ENCODE peak calls at places on chromosomes 2 and 18, in six cellular contexts. Y is tibial nerve, X is mammary epithelial cell, B is adrenal gland, R is psoas muscle, S is HCT116. K is an unnamed sample.

GRCh38 chr2:138502253-138503086 is 900 bp downstream of the SPOPL start:
- DNase-seq in Y (peak; percentile 6), X (peak; percentile 55), B (peak; percentile 22), R (no peak), S (no peak), K (peak; percentile 24)

GRCh38 chr18:30727849-30728248 is 314.7 kb downstream of the DSC3 start:
- DNase-seq in Y (no peak), X (no peak), B (no peak), R (no peak), S (no peak), K (no peak)

GRCh38 chr2:50952596-50952995 is 79.3 kb downstream of the NRXN1 start:
- DNase-seq in Y (no peak), X (peak; percentile 88), B (no peak), R (no peak), S (peak; percentile 16), K (no peak)

GRCh38 chr2:203438528-203438927 is 96.6 kb downstream of the RAPH1 start:
- DNase-seq in Y (no peak), X (no peak), B (no peak), R (no peak), S (no peak), K (no peak)

GRCh38 chr2:37916512-37917082 is 8.5 kb upstream of the RMDN2 start:
- DNase-seq in Y (peak; percentile 41), X (peak; percentile 91), B (peak; percentile 69), R (peak; percentile 79), S (no peak), K (peak; percentile 27)

GRCh38 chr2:75710220-75710576 is 517 bp downstream of the GCFC2 start:
- DNase-seq in Y (peak; percentile 8), X (no peak), B (no peak), R (no peak), S (no peak), K (peak; percentile 65)

GRCh38 chr2:237571551-237571950 is 5.2 kb downstream of the PRLH start:
- DNase-seq in Y (no peak), X (no peak), B (no peak), R (no peak), S (no peak), K (no peak)

GRCh38 chr18:45548614-45549013 is 66.7 kb upstream of the SLC14A2 start:
- DNase-seq in Y (no peak), X (no peak), B (no peak), R (no peak), S (no peak), K (peak; percentile 81)

GRCh38 chr18:13026583-13027270 is 35.6 kb downstream of the CEP192 start:
- DNase-seq in Y (no peak), X (peak; percentile 48), B (no peak), R (no peak), S (no peak), K (no peak)

GRCh38 chr2:157784169-157784822 is 91.8 kb downstream of the ACVR1 start:
- DNase-seq in Y (no peak), X (peak; percentile 89), B (no peak), R (no peak), S (no peak), K (peak; percentile 89)

GRCh38 chr2:112137516-112138142 is 556 bp upstream of the FBLN7 start:
- DNase-seq in Y (no peak), X (peak; percentile 14), B (peak; percentile 33), R (no peak), S (no peak), K (peak; percentile 60)

GRCh38 chr2:181389524-181389923 is 67.7 kb upstream of the ITGA4 start:
- DNase-seq in Y (no peak), X (no peak), B (no peak), R (no peak), S (no peak), K (no peak)

GRCh38 chr2:222797308-222797707 is 63.5 kb upstream of the ACSL3 start:
- DNase-seq in Y (no peak), X (no peak), B (no peak), R (no peak), S (no peak), K (no peak)

GRCh38 chr2:171345971-171346722 is 87.6 kb downstream of the METTL8 start:
- DNase-seq in Y (no peak), X (no peak), B (no peak), R (no peak), S (no peak), K (no peak)

GRCh38 chr2:46014911-46015654 is 282.1 kb upstream of the EPAS1 start:
- DNase-seq in Y (no peak), X (no peak), B (no peak), R (no peak), S (no peak), K (no peak)

GRCh38 chr2:22694300-22694699 is 690.7 kb upstream of the KLHL29 start:
- DNase-seq in Y (no peak), X (no peak), B (no peak), R (no peak), S (no peak), K (no peak)

GRCh38 chr18:69948919-69949537 is 1.4 kb upstream of the CD226 start:
- DNase-seq in Y (no peak), X (no peak), B (peak; percentile 36), R (no peak), S (no peak), K (peak; percentile 19)

GRCh38 chr18:25230658-25231326 is 121.2 kb downstream of the ZNF521 start:
- DNase-seq in Y (peak; percentile 82), X (peak; percentile 43), B (peak; percentile 76), R (peak; percentile 81), S (no peak), K (no peak)

GRCh38 chr2:56687169-56687568 is 503.4 kb downstream of the CCDC85A start:
- DNase-seq in Y (no peak), X (peak; percentile 29), B (no peak), R (no peak), S (no peak), K (no peak)

GRCh38 chr2:217899231-217900009 is 103.4 kb downstream of the TNS1 start:
- DNase-seq in Y (peak; percentile 70), X (peak; percentile 76), B (peak; percentile 97), R (peak; percentile 90), S (peak; percentile 27), K (peak; percentile 41)

GRCh38 chr2:54772110-54772509 is 48.6 kb downstream of the EML6 start:
- DNase-seq in Y (no peak), X (peak; percentile 73), B (no peak), R (no peak), S (peak; percentile 59), K (no peak)

GRCh38 chr2:1478311-1479305 is 65.3 kb downstream of the TPO start:
- DNase-seq in Y (no peak), X (no peak), B (no peak), R (no peak), S (no peak), K (no peak)

GRCh38 chr2:229169751-229170150 is 101.3 kb downstream of the PID1 start:
- DNase-seq in Y (no peak), X (no peak), B (peak; percentile 44), R (no peak), S (no peak), K (no peak)

GRCh38 chr2:110979834-110980612 is 140.7 kb upstream of the BCL2L11 start:
- DNase-seq in Y (no peak), X (no peak), B (no peak), R (no peak), S (no peak), K (no peak)

GRCh38 chr2:33153008-33153407 is 206.3 kb downstream of the LTBP1 start:
- DNase-seq in Y (no peak), X (peak; percentile 83), B (no peak), R (no peak), S (no peak), K (no peak)

GRCh38 chr2:123195957-123196356 is 829.1 kb upstream of the CNTNAP5 start:
- DNase-seq in Y (no peak), X (no peak), B (no peak), R (no peak), S (no peak), K (no peak)

GRCh38 chr2:123200035-123200434 is 825.1 kb upstream of the CNTNAP5 start:
- DNase-seq in Y (no peak), X (no peak), B (no peak), R (no peak), S (no peak), K (no peak)
- H3K9me3 ChIP-seq in Y (no peaks in the 10 kb centered on the region), X (peaks cover 7% of the 10 kb centered on the region), B (no peaks in the 10 kb centered on the region), R (peaks cover 3% of the 10 kb centered on the region), S (peaks cover 5% of the 10 kb centered on the region), K (no peaks in the 10 kb centered on the region)

DNA sequence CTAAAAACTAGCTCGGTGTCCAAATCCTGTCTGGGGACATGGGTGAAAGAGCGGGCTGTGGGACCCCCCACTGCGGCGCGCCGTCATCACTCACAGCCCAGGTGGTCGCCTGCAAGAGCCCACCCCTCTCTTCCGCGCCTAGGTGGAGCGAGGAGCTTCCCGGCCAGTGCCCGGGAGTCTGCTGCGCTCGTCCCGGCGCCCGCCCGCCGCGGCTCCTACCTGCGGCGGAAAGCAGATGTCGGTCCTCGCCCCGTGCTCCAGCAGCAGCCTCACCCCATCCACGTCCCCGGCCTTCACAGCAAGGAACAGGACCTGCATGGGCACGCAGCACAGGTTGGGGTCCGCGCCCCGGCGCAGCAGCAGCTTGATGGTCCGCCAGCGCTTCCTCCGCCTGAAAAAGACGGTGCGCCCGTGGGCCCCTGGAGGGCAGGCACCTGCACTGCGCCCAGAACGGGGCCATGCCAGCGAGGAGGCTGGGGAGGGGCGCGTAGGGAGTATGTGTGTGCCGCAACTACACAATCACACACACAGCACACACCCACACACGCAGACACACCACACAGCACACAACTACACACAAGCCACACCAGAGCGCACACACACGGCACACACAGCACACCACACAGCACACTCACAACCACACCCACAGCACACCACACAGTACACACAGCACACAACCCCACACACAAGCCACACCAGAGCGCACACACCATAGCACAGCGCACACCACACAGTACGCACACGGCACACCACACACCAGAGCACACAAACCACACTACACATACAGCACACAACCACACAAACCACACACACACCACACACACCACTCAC is 37.4 kb downstream of the ANKMY1 start:
- DNase-seq in Y (no peak), X (no peak), B (no peak), R (no peak), S (no peak), K (no peak)
- H3K9me3 ChIP-seq in Y (no peaks in the 10 kb centered on the region), X (peaks cover 9% of the 10 kb centered on the region), B (no peaks in the 10 kb centered on the region), R (no peaks in the 10 kb centered on the region), S (peaks cover 12% of the 10 kb centered on the region), K (no peaks in the 10 kb centered on the region)

GRCh38 chr2:195697681-195698220 is 40.7 kb downstream of the SLC39A10 start:
- DNase-seq in Y (no peak), X (no peak), B (no peak), R (no peak), S (no peak), K (no peak)
- H3K9me3 ChIP-seq in Y (peaks cover 13% of the 10 kb centered on the region), X (no peaks in the 10 kb centered on the region), B (peaks cover 15% of the 10 kb centered on the region), R (peaks cover 8% of the 10 kb centered on the region), S (no peaks in the 10 kb centered on the region), K (no peaks in the 10 kb centered on the region)

GRCh38 chr18:37425182-37425581 is 140.4 kb downstream of the CELF4 start:
- DNase-seq in Y (no peak), X (no peak), B (no peak), R (no peak), S (no peak), K (no peak)
- H3K9me3 ChIP-seq in Y (no peaks in the 10 kb centered on the region), X (no peaks in the 10 kb centered on the region), B (no peaks in the 10 kb centered on the region), R (no peaks in the 10 kb centered on the region), S (no peaks in the 10 kb centered on the region), K (no peaks in the 10 kb centered on the region)